ENCODE peak calls at places on chromosomes 12 and 14, in five cellular contexts. K is GM23338; G is neural progenitor cell; Q is activated CD8-positive, alpha-beta memory T cell treated with anti-CD3 and anti-CD28 coated beads, Interleukin-2, amount 50 U/mL, for 4 hours; L is fibroblast of the aortic adventitia. O is an unnamed sample.

GRCh38 chr14:23568600-23569310 is 1.2 kb upstream of the AP1G2 start:
- DNase-seq in K (peak), Q (no peak), L (no peak), G (peak), O (peak)

GRCh38 chr12:2976581-2976996 is 17.4 kb downstream of the TEAD4 start:
- DNase-seq in G (no peak), L (peak), Q (no peak), K (peak), O (no peak)

GRCh38 chr14:64507376-64508156 is 3.0 kb downstream of the ZBTB1 start:
- DNase-seq in Q (peak), L (no peak), K (no peak), G (no peak), O (peak)

GRCh38 chr14:84937044-84937443 is 592.9 kb upstream of the FLRT2 start:
- DNase-seq in Q (no peak), L (no peak), G (no peak), K (no peak), O (no peak)

GRCh38 chr12:6613015-6613775 is 6.0 kb upstream of the CHD4 start:
- DNase-seq in K (peak), L (peak), G (peak), Q (no peak), O (peak)

GRCh38 chr12:96143392-96143791 is 50.8 kb upstream of the ELK3 start:
- DNase-seq in L (no peak), Q (no peak), G (no peak), K (peak), O (no peak)

GRCh38 chr12:2682301-2683282 is 112.2 kb upstream of the FKBP4 start:
- DNase-seq in G (peak), K (peak), Q (peak), L (peak), O (peak)

GRCh38 chr14:97571861-97572555 is 774.8 kb downstream of the VRK1 start:
- DNase-seq in G (no peak), L (no peak), K (no peak), Q (no peak), O (no peak)

GRCh38 chr12:114738460-114739184 is 54.6 kb upstream of the TBX3 start:
- DNase-seq in L (no peak), K (no peak), G (no peak), Q (no peak), O (no peak)

GRCh38 chr12:108939594-108939993 is 59.7 kb downstream of the DAO start:
- DNase-seq in L (peak), G (peak), K (peak), Q (no peak), O (peak)

GRCh38 chr12:49552014-49552413 is 13.2 kb downstream of the KCNH3 start:
- DNase-seq in K (no peak), Q (no peak), L (no peak), G (no peak), O (no peak)

GRCh38 chr14:72451081-72451972 is 442.6 kb downstream of the DPF3 start:
- DNase-seq in G (peak), K (no peak), Q (peak), L (no peak), O (no peak)

GRCh38 chr12:104669057-104669770 is 212.5 kb downstream of the CHST11 start:
- DNase-seq in G (peak), L (no peak), K (peak), Q (no peak), O (no peak)

GRCh38 chr12:121795029-121795977 is 1.8 kb upstream of the RHOF start:
- DNase-seq in G (peak), K (peak), Q (peak), L (peak), O (peak)

GRCh38 chr12:19014243-19014642 is 115.3 kb upstream of the PLEKHA5 start:
- DNase-seq in G (no peak), K (no peak), L (peak), Q (no peak), O (peak)

O was measured in choroid plexus epithelial cell.